ENCODE peak calls at places on chromosomes 13 and 19, in five cellular contexts. N is activated CD8-positive, alpha-beta memory T cell treated with anti-CD3 and anti-CD28 coated beads for 1 hour; E is effector CD4-positive, alpha-beta T cell; B is stimulated activated CD4-positive, alpha-beta T cell treated with anti-CD3 and anti-CD28 coated beads, Interleukin-15, amount 100 ng/mL, for 1 hour; J is neuronal stem cell. Q is an unnamed sample.

GRCh38 chr19:43707158-43707712 is 8.6 kb upstream of the IRGC start:
- DNase-seq in N (no peak), E (no peak), B (no peak), J (no peak), Q (no peak)

GRCh38 chr19:1067341-1068103 is 555 bp downstream of the ARHGAP45 start:
- DNase-seq in N (no peak), E (peak), B (peak), J (no peak), Q (no peak)

GRCh38 chr19:6821639-6822310 is 49.3 kb downstream of the VAV1 start:
- DNase-seq in N (no peak), E (no peak), B (no peak), J (no peak), Q (no peak)

GRCh38 chr19:4575978-4576933 is 16.8 kb upstream of the SEMA6B start:
- DNase-seq in N (no peak), E (peak), B (peak), J (no peak), Q (no peak)

GRCh38 chr19:3984584-3984907 is 717 bp downstream of the EEF2 start:
- DNase-seq in N (no peak), E (no peak), B (no peak), J (no peak), Q (no peak)

GRCh38 chr13:90485441-90485840 is 862.0 kb upstream of the MIR17HG start:
- DNase-seq in N (no peak), E (no peak), B (no peak), J (no peak), Q (no peak)

GRCh38 chr19:46602392-46603194 is 1.5 kb downstream of the CALM3 start:
- DNase-seq in N (no peak), E (no peak), B (peak), J (no peak), Q (no peak)

GRCh38 chr13:30355405-30355741 is 48.0 kb upstream of the KATNAL1 start:
- DNase-seq in N (no peak), E (no peak), B (peak), J (no peak), Q (no peak)

GRCh38 chr19:50728084-50728737 is 5.0 kb downstream of the CLEC11A start:
- DNase-seq in N (peak), E (no peak), B (peak), J (peak), Q (no peak)

GRCh38 chr13:53260594-53260993 is 232.0 kb downstream of the OLFM4 start:
- DNase-seq in N (no peak), E (no peak), B (no peak), J (no peak), Q (no peak)

GRCh38 chr13:38223093-38223492 is 126.6 kb upstream of the UFM1 start:
- DNase-seq in N (no peak), E (no peak), B (no peak), J (peak), Q (no peak)

GRCh38 chr19:56217039-56217949 is 15.2 kb downstream of the ZSCAN5C start:
- DNase-seq in N (no peak), E (no peak), B (no peak), J (no peak), Q (no peak)

GRCh38 chr19:46813570-46814358 is 25.4 kb upstream of the SLC1A5 start:
- DNase-seq in N (no peak), E (no peak), B (no peak), J (no peak), Q (no peak)

GRCh38 chr19:3034194-3034844 is 5.2 kb upstream of the TLE2 start:
- DNase-seq in N (no peak), E (no peak), B (no peak), J (no peak), Q (no peak)

GRCh38 chr19:24078688-24079087 is 8.3 kb upstream of the ZNF254 start:
- DNase-seq in N (no peak), E (no peak), B (no peak), J (peak), Q (no peak)

GRCh38 chr19:35224681-35225604 is 3.6 kb downstream of the FAM187B start:
- DNase-seq in N (no peak), E (no peak), B (no peak), J (no peak), Q (no peak)

GRCh38 chr19:38434549-38435051 is 1.1 kb downstream of the RYR1 start:
- DNase-seq in N (no peak), E (no peak), B (no peak), J (no peak), Q (no peak)

GRCh38 chr13:30051531-30052060 is 201.2 kb upstream of the UBL3 start:
- DNase-seq in N (no peak), E (no peak), B (no peak), J (no peak), Q (no peak)

GRCh38 chr19:11414544-11414943 is 4.6 kb downstream of the RGL3 start:
- DNase-seq in N (no peak), E (no peak), B (no peak), J (no peak), Q (no peak)

GRCh38 chr19:33407716-33408115 is 34.2 kb downstream of the CEBPG start:
- DNase-seq in N (no peak), E (no peak), B (no peak), J (no peak), Q (no peak)

GRCh38 chr19:35592226-35592625 is 6.3 kb downstream of the PMIS2 start:
- DNase-seq in N (no peak), E (no peak), B (no peak), J (peak), Q (no peak)

GRCh38 chr13:111401755-111402154 is 81.3 kb downstream of the TEX29 start:
- DNase-seq in N (no peak), E (no peak), B (no peak), J (no peak), Q (no peak)

GRCh38 chr19:4327252-4327876 is 11.3 kb downstream of the STAP2 start:
- DNase-seq in N (peak), E (peak), B (peak), J (peak), Q (no peak)

GRCh38 chr13:64428196-64428595 is 2801.9 kb downstream of the PCDH9 start:
- DNase-seq in N (no peak), E (no peak), B (no peak), J (no peak), Q (no peak)

GRCh38 chr13:71378992-71379905 is 487.8 kb downstream of the DACH1 start:
- DNase-seq in N (no peak), E (no peak), B (no peak), J (no peak), Q (no peak)

GRCh38 chr13:109647046-109647445 is 139.3 kb downstream of the IRS2 start:
- DNase-seq in N (no peak), E (no peak), B (no peak), J (no peak), Q (no peak)

GRCh38 chr13:114076329-114076761 is 56.1 kb downstream of the RASA3 start:
- DNase-seq in N (no peak), E (no peak), B (no peak), J (no peak), Q (no peak)

GRCh38 chr19:48292798-48293197 is 22.9 kb downstream of the ZNF114 start:
- DNase-seq in N (no peak), E (no peak), B (no peak), J (no peak), Q (no peak)

GRCh38 chr19:2215281-2215751 is 20.8 kb downstream of the PLEKHJ1 start:
- DNase-seq in N (no peak), E (no peak), B (no peak), J (no peak), Q (no peak)